ENCODE peak calls at places on chromosome 19, in ten cellular contexts. F, Y, U, G, N, X, O, D, P and J are unnamed samples.

GRCh38 chr19:12969292-12969988 is at the start of gene DAND5:
- DNase-seq in F (peak; percentile 55), Y (no peak), U (no peak), G (no peak), N (no peak), X (no peak), O (no peak), D (no peak), P (no peak), J (peak; percentile 89)

GRCh38 chr19:6092329-6093286 is 17.7 kb downstream of the RFX2 start:
- DNase-seq in F (peak; percentile 94), Y (no peak), U (peak; percentile 90), G (peak; percentile 75), N (no peak), X (peak; percentile 96), O (peak; percentile 88), D (peak; percentile 76), P (peak; percentile 59), J (peak; percentile 93)

GRCh38 chr19:12994701-12995595 is at the start of gene NFIX:
- DNase-seq in F (peak; percentile 85), Y (no peak), U (peak; percentile 69), G (peak; percentile 75), N (peak; percentile 59), X (peak; percentile 86), O (peak; percentile 68), D (no peak), P (no peak), J (peak; percentile 86)

GRCh38 chr19:13864513-13865242 is 12.3 kb upstream of the NANOS3 start:
- DNase-seq in F (no peak), Y (no peak), U (no peak), G (no peak), N (no peak), X (no peak), O (no peak), D (no peak), P (no peak), J (no peak)

GRCh38 chr19:13118424-13119193 is 545 bp downstream of the NACC1 start:
- DNase-seq in F (peak; percentile 73), Y (no peak), U (peak; percentile 66), G (peak; percentile 68), N (peak; percentile 59), X (no peak), O (peak; percentile 55), D (no peak), P (no peak), J (peak; percentile 76)

GRCh38 chr19:50551713-50552187 is 16.5 kb downstream of the LRRC4B start:
- DNase-seq in F (peak; percentile 18), Y (no peak), U (no peak), G (no peak), N (no peak), X (no peak), O (no peak), D (peak; percentile 76), P (no peak), J (no peak)

GRCh38 chr19:49513746-49514118 is 1.3 kb downstream of the FCGRT start:
- DNase-seq in F (no peak), Y (no peak), U (no peak), G (no peak), N (no peak), X (no peak), O (no peak), D (no peak), P (no peak), J (no peak)

GRCh38 chr19:1651061-1651547 is 1.3 kb downstream of the TCF3 start:
- DNase-seq in F (peak; percentile 49), Y (no peak), U (no peak), G (peak; percentile 19), N (peak; percentile 52), X (no peak), O (peak; percentile 22), D (no peak), P (no peak), J (peak; percentile 60)

DNA sequence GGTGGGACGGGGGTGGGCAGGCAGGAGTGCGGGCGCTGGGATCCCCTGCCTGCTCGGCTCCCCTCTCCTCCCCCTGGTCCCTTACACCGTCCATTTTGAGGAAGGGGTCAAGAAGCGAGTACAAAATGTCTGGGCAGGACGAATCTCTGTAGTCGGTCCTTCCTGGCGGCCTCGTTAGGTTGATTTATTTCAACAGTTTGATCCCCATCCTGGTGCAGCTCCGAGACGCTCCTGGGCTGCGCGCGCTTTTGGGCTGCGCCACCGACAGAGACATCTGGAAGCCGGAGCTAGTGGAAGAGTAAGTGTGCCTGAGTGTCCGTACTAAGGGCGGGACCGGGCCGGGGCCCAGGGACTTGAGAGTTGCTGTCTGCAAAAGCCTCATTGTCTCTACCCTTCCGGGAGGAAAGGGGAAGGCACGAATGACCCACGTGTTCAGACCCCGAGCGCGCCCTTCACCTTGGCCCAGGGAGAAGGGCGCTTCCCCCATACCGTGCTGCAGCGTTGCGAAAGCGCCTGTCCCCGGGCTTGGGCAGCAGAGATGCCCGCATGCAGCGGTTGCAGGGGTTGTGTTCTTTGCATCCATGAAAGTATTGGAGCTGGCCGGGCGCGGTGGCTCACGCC is 1.8 kb downstream of the ZNF114 start:
- DNase-seq in F (peak; percentile 72), Y (no peak), U (peak; percentile 23), G (peak; percentile 37), N (no peak), X (no peak), O (peak; percentile 50), D (no peak), P (no peak), J (no peak)
- TF ChIP-seq CTCF in F (no peak), Y (no peak), U (no peak), G (no peak), N (no peak), X (no peak), O (no peak), D (no peak), P (no peak), J (no peak)

GRCh38 chr19:10653732-10654609 is at the start of gene ILF3:
- DNase-seq in F (peak; percentile 100), Y (peak; percentile 100), U (peak; percentile 100), G (peak; percentile 98), N (peak; percentile 98), X (peak; percentile 100), O (peak; percentile 100), D (peak; percentile 98), P (peak; percentile 99), J (peak; percentile 100)

GRCh38 chr19:10654610-10655456 is 687 bp downstream of the ILF3 start:
- DNase-seq in F (peak; percentile 72), Y (no peak), U (peak; percentile 59), G (peak; percentile 57), N (peak; percentile 43), X (peak; percentile 77), O (peak; percentile 45), D (no peak), P (no peak), J (peak; percentile 85)

GRCh38 chr19:10651821-10652220 is 2.3 kb upstream of the ILF3 start:
- DNase-seq in F (no peak), Y (no peak), U (no peak), G (no peak), N (no peak), X (no peak), O (no peak), D (no peak), P (no peak), J (no peak)

GRCh38 chr19:10655457-10656312 is 1.5 kb downstream of the ILF3 start:
- DNase-seq in F (peak; percentile 54), Y (no peak), U (peak; percentile 39), G (no peak), N (no peak), X (no peak), O (peak; percentile 29), D (no peak), P (no peak), J (no peak)

DNA sequence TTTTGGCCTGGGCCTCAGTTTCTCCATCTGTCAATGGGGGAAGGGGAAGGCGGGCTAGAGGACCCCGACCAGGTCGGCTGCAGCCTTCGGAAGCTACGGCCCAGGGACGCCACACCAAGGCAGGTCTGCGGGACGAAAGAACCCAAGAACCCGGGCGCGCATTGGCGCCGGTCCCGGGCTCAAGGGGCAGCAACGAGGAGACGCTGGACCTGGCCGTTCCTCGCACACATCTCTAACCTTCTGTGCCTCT is 739 bp upstream of the ILF3 start:
- DNase-seq in F (no peak), Y (no peak), U (no peak), G (no peak), N (no peak), X (no peak), O (no peak), D (no peak), P (no peak), J (no peak)
- TF ChIP-seq CTCF in F (no peak), Y (no peak), U (no peak), G (no peak), N (no peak), X (no peak), O (no peak), D (no peak), P (no peak), J (no peak)

GRCh38 chr19:45115809-45116615 is 23.0 kb downstream of the PPP1R37 start:
- DNase-seq in F (no peak), Y (no peak), U (no peak), G (no peak), N (no peak), X (no peak), O (no peak), D (no peak), P (no peak), J (no peak)

GRCh38 chr19:45114116-45114515 is 21.1 kb downstream of the PPP1R37 start:
- DNase-seq in F (no peak), Y (no peak), U (no peak), G (no peak), N (no peak), X (no peak), O (no peak), D (no peak), P (no peak), J (no peak)

GRCh38 chr19:45119582-45119981 is 26.6 kb downstream of the PPP1R37 start:
- DNase-seq in F (no peak), Y (no peak), U (no peak), G (no peak), N (no peak), X (no peak), O (no peak), D (no peak), P (no peak), J (no peak)

GRCh38 chr19:45117167-45117594 is 24.2 kb downstream of the PPP1R37 start:
- DNase-seq in F (no peak), Y (no peak), U (no peak), G (no peak), N (peak; percentile 45), X (no peak), O (no peak), D (no peak), P (no peak), J (no peak)

GRCh38 chr19:45117666-45118065 is 24.7 kb downstream of the PPP1R37 start:
- DNase-seq in F (no peak), Y (no peak), U (no peak), G (no peak), N (no peak), X (no peak), O (no peak), D (peak; percentile 83), P (no peak), J (no peak)
- TF ChIP-seq CTCF in F (no peak), Y (no peak), U (no peak), G (no peak), N (no peak), X (no peak), O (no peak), D (no peak), P (no peak), J (no peak)

GRCh38 chr19:52991021-52991420 is 22.7 kb upstream of the ERVV-1 start:
- DNase-seq in F (no peak), Y (no peak), U (no peak), G (no peak), N (no peak), X (no peak), O (peak; percentile 85), D (no peak), P (no peak), J (no peak)

GRCh38 chr19:52992109-52993004 is 21.4 kb upstream of the ERVV-1 start:
- DNase-seq in F (peak; percentile 51), Y (no peak), U (no peak), G (peak; percentile 26), N (no peak), X (peak; percentile 67), O (no peak), D (no peak), P (no peak), J (peak; percentile 74)

GRCh38 chr19:52995711-52996110 is 18.0 kb upstream of the ERVV-1 start:
- DNase-seq in F (no peak), Y (no peak), U (no peak), G (no peak), N (no peak), X (no peak), O (no peak), D (no peak), P (no peak), J (no peak)

GRCh38 chr19:52991484-52991883 is 22.2 kb upstream of the ERVV-1 start:
- DNase-seq in F (peak; percentile 83), Y (no peak), U (peak; percentile 98), G (no peak), N (no peak), X (no peak), O (peak; percentile 94), D (no peak), P (no peak), J (no peak)

GRCh38 chr19:52993342-52994178 is 20.2 kb upstream of the ERVV-1 start:
- DNase-seq in F (peak; percentile 89), Y (peak; percentile 55), U (peak; percentile 79), G (peak; percentile 56), N (peak; percentile 79), X (peak; percentile 89), O (no peak), D (peak; percentile 79), P (no peak), J (peak; percentile 88)
- TF ChIP-seq CTCF in F (peak; percentile 15), Y (peak; percentile 53), U (no peak), G (peak; percentile 11), N (peak; percentile 62), X (peak; percentile 67), O (peak; percentile 38), D (peak; percentile 73), P (peak; percentile 16), J (peak; percentile 81)